ENCODE peak calls at places on chromosomes 4 and X, in four cellular contexts. X is cardiac muscle cell, K is BJ, D is neural progenitor cell. B is an unnamed sample.

GRCh38 chr4:66048861-66049260 is 378.6 kb upstream of the EPHA5 start:
- DNase-seq in X (peak; percentile 16), K (no peak), D (no peak), B (no peak)

GRCh38 chr4:168449740-168450442 is 30.4 kb downstream of the DDX60L start:
- DNase-seq in X (peak; percentile 70), K (peak; percentile 63), D (no peak), B (no peak)

GRCh38 chr4:8550691-8551090 is 29.5 kb upstream of the GPR78 start:
- DNase-seq in X (no peak), K (no peak), D (no peak), B (no peak)

GRCh38 chr4:122831515-122832196 is 5.0 kb downstream of the FGF2 start:
- DNase-seq in X (no peak), K (no peak), D (no peak), B (no peak)

GRCh38 chr4:8643986-8644385 is 51.4 kb downstream of the CPZ start:
- DNase-seq in X (no peak), K (no peak), D (no peak), B (no peak)

GRCh38 chr4:177427097-177427665 is 15.1 kb downstream of the AGA start:
- DNase-seq in X (peak; percentile 52), K (no peak), D (no peak), B (no peak)

GRCh38 chr4:39892988-39893692 is 84.6 kb downstream of the PDS5A start:
- DNase-seq in X (no peak), K (no peak), D (no peak), B (no peak)

GRCh38 chr4:53168237-53168636 is 197.6 kb downstream of the SCFD2 start:
- DNase-seq in X (no peak), K (no peak), D (no peak), B (no peak)

GRCh38 chr4:123632646-123633045 is 236.1 kb downstream of the SPRY1 start:
- DNase-seq in X (no peak), K (no peak), D (no peak), B (no peak)

GRCh38 chr4:47990145-47990544 is 26.3 kb downstream of the CNGA1 start:
- DNase-seq in X (no peak), K (no peak), D (no peak), B (no peak)

GRCh38 chr4:8129136-8129535 is 29.5 kb downstream of the ABLIM2 start:
- DNase-seq in X (no peak), K (no peak), D (no peak), B (no peak)

GRCh38 chr4:169774466-169775445 is 17.0 kb upstream of the HPF1 start:
- DNase-seq in X (peak; percentile 39), K (no peak), D (peak; percentile 9), B (peak; percentile 33)

GRCh38 chrX:132933170-132933569 is 25.3 kb downstream of the HS6ST2 start:
- DNase-seq in X (no peak), K (no peak), D (no peak), B (no peak)

GRCh38 chr4:66178901-66179300 is 508.6 kb upstream of the EPHA5 start:
- DNase-seq in X (peak; percentile 14), K (peak; percentile 35), D (peak; percentile 74), B (no peak)

GRCh38 chr4:54082168-54082567 is 17.8 kb upstream of the CHIC2 start:
- DNase-seq in X (peak; percentile 98), K (peak; percentile 96), D (no peak), B (no peak)

GRCh38 chrX:41180194-41180902 is 95.1 kb downstream of the USP9X start:
- DNase-seq in X (peak; percentile 71), K (peak; percentile 6), D (peak; percentile 68), B (peak; percentile 33)

GRCh38 chr4:8594097-8595038 is 1.8 kb downstream of the CPZ start:
- DNase-seq in X (peak; percentile 80), K (peak; percentile 17), D (peak; percentile 93), B (peak; percentile 70)

GRCh38 chr4:94889523-94889922 is 131.8 kb downstream of the BMPR1B start:
- DNase-seq in X (peak; percentile 5), K (no peak), D (no peak), B (no peak)

GRCh38 chrX:154123241-154124219 is 20.5 kb upstream of the OPN1LW start:
- DNase-seq in X (peak; percentile 21), K (no peak), D (no peak), B (no peak)

GRCh38 chr4:173182403-173182802 is 13.8 kb downstream of the GALNT7 start:
- DNase-seq in X (peak; percentile 65), K (peak; percentile 56), D (no peak), B (no peak)

GRCh38 chr4:91113130-91113706 is 986.0 kb downstream of the CCSER1 start:
- DNase-seq in X (peak; percentile 61), K (no peak), D (peak; percentile 49), B (no peak)

GRCh38 chr4:22614114-22614513 is 78.6 kb upstream of the GBA3 start:
- DNase-seq in X (no peak), K (no peak), D (no peak), B (no peak)

GRCh38 chrX:116111497-116111896 is 59.0 kb upstream of the AGTR2 start:
- DNase-seq in X (no peak), K (no peak), D (no peak), B (no peak)

GRCh38 chr4:82918091-82918490 is 17.6 kb downstream of the THAP9 start:
- DNase-seq in X (no peak), K (no peak), D (no peak), B (no peak)

GRCh38 chr4:168883513-168883912 is 126.5 kb downstream of the CBR4 start:
- DNase-seq in X (no peak), K (no peak), D (no peak), B (no peak)

GRCh38 chrX:9171841-9172240 is 137.9 kb upstream of the FAM9B start:
- DNase-seq in X (peak; percentile 35), K (peak; percentile 25), D (no peak), B (no peak)

GRCh38 chrX:101950581-101950980 is 18.8 kb upstream of the ZMAT1 start:
- DNase-seq in X (no peak), K (no peak), D (no peak), B (no peak)

GRCh38 chrX:46575991-46576392 is 2.4 kb downstream of the CHST7 start:
- DNase-seq in X (peak; percentile 74), K (no peak), D (peak; percentile 24), B (peak; percentile 7)

GRCh38 chrX:75642811-75643361 is 120.0 kb upstream of the ZDHHC15 start:
- DNase-seq in X (no peak), K (no peak), D (no peak), B (no peak)

GRCh38 chr4:67460574-67460973 is 84.7 kb downstream of the CENPC start:
- DNase-seq in X (no peak), K (peak; percentile 35), D (no peak), B (no peak)

GRCh38 chr4:91171217-91171616 is 1044.0 kb downstream of the CCSER1 start:
- DNase-seq in X (no peak), K (no peak), D (no peak), B (no peak)

GRCh38 chr4:5386921-5387320 is 321.4 kb downstream of the EVC2 start:
- DNase-seq in X (no peak), K (no peak), D (no peak), B (no peak)

GRCh38 chr4:8439914-8440490 is 521 bp downstream of the ACOX3 start:
- DNase-seq in X (peak; percentile 47), K (no peak), D (peak; percentile 38), B (peak; percentile 15)

GRCh38 chr4:158192439-158193158 is 17.7 kb upstream of the TMEM144 start:
- DNase-seq in X (no peak), K (no peak), D (no peak), B (no peak)

DNA sequence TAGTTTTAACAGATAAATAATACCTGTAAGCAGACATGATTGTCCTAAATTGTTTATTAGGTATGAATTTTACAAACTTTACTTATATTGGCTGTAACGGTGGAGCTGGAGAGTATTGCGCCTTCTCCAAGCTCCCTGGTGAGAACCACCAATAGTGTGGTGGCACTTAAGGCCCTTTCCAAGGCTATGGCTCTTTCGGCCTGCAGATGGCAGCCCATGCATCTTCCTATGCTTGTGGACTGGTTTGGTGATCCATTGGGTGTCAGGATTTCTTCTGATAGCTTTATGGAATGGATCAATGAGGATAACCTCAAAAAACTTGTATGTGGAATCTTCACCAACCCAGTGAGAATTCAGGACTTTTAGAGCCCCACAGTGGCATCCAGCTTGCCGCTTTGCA is 7.8 kb downstream of the LARP1B start:
- DNase-seq in X (peak; percentile 39), K (no peak), D (peak; percentile 21), B (no peak)
- TF ChIP-seq CTCF in X (peak; percentile 46), K (peak; percentile 26), D (peak; percentile 42), B (no peak)

DNA sequence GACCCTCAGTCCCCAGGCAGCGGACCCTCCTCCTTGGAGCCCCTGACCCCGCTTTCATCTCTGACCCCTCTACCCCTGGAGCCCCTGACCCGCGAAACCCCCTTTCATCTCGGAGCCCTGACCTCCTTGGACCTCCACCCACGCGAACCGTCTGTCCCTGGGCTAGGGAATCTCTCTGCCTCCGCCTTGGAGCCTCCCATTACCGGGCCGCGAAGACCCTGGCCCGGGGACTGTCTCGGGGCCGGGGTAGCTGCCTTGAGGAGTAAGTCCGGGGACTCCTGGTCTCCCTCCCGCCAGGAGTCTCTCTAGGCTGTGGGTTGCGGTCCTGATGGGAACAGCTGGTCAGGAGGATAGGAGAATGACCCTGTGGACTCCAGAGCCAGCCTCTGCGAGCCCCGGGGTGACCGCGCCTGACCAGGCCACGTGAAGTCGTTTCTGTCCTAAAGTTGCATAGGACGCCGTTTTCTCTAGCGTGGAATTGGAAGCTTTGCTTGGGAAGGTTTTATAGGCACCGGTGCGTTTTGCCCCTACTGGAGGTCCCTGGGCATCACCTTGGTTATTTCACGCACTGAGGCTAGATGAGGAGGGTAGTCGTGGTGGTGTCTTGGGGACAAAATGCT is 824 bp downstream of the TBC1D14 start:
- DNase-seq in X (no peak), K (no peak), D (peak; percentile 57), B (peak; percentile 35)
- TF ChIP-seq CTCF in X (peak; percentile 16), K (no peak), D (peak; percentile 45), B (peak; percentile 16)

GRCh38 chr4:183636488-183636887 is 22.5 kb downstream of the RWDD4 start:
- DNase-seq in X (no peak), K (no peak), D (no peak), B (no peak)
- TF ChIP-seq CTCF in X (no peak), K (no peak), D (no peak), B (no peak)

GRCh38 chrX:35726176-35726575 is 72.0 kb upstream of the MAGEB16 start:
- DNase-seq in X (peak; percentile 29), K (no peak), D (no peak), B (no peak)
- TF ChIP-seq CTCF in X (peak; percentile 12), K (no peak), D (peak; percentile 41), B (no peak)

DNA sequence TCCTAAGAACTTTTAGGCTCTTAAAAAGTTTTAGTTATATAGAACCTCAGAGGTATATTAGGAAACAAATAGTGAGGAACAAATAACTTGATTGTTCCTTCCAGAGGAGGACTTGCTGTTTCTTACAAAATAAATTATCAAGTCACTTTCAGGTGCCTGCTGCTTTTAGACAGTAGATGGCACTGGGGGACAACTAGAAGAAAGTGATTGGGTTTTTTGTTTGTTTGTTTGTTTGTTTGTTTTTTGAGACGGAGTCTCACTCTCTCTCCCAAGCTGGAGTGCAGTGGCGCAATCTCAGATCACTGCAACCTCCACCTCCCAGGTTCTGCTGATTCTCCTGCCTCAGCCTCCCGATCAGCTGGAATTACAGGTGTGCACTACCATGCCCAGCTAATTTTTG is 35.4 kb upstream of the CDKL5 start:
- DNase-seq in X (no peak), K (no peak), D (peak; percentile 32), B (no peak)
- TF ChIP-seq CTCF in X (no peak), K (no peak), D (peak; percentile 48), B (no peak)